ENCODE peak calls at places on chromosomes 1 and 21, in four cellular contexts. W is PC-9, T is fibroblast of lung, H is PC-3. Q is an unnamed sample.

GRCh38 chr21:33801424-33802405 is 113.9 kb downstream of the ATP5PO start:
- DNase-seq in W (peak; percentile 72), T (peak; percentile 63), H (peak; percentile 98), Q (peak; percentile 96)

GRCh38 chr1:186236921-186237320 is 138.1 kb downstream of the TPR start:
- DNase-seq in W (peak; percentile 43), T (peak; percentile 96), H (peak; percentile 76), Q (peak; percentile 93)

GRCh38 chr21:15732290-15732995 is 2.7 kb downstream of the USP25 start:
- DNase-seq in W (no peak), T (peak; percentile 51), H (peak; percentile 66), Q (peak; percentile 40)

GRCh38 chr1:147217142-147217541 is 8.0 kb downstream of the FMO5 start:
- DNase-seq in W (no peak), T (no peak), H (no peak), Q (no peak)

GRCh38 chr1:226827458-226827857 is 43.0 kb upstream of the PSEN2 start:
- DNase-seq in W (no peak), T (no peak), H (peak; percentile 31), Q (no peak)

GRCh38 chr1:211828584-211829342 is 1.8 kb downstream of the LPGAT1 start:
- DNase-seq in W (no peak), T (peak; percentile 22), H (no peak), Q (peak; percentile 1)

GRCh38 chr1:185156321-185156853 is 366 bp downstream of the TRMT1L start:
- DNase-seq in W (no peak), T (no peak), H (no peak), Q (no peak)

GRCh38 chr1:7121622-7121988 is 336.4 kb downstream of the CAMTA1 start:
- DNase-seq in W (no peak), T (no peak), H (no peak), Q (no peak)

GRCh38 chr1:234743866-234744581 is 134.0 kb upstream of the IRF2BP2 start:
- DNase-seq in W (peak; percentile 15), T (peak; percentile 80), H (no peak), Q (no peak)

GRCh38 chr1:23215751-23216449 is 1.4 kb downstream of the HTR1D start:
- DNase-seq in W (peak; percentile 30), T (no peak), H (no peak), Q (no peak)

GRCh38 chr1:110824192-110824591 is 48.8 kb upstream of the CD53 start:
- DNase-seq in W (no peak), T (no peak), H (no peak), Q (no peak)

GRCh38 chr1:34597877-34598514 is 156.9 kb upstream of the GJB5 start:
- DNase-seq in W (peak; percentile 54), T (peak; percentile 41), H (peak; percentile 75), Q (peak; percentile 42)

GRCh38 chr21:29973258-29973657 is 33.5 kb upstream of the GRIK1 start:
- DNase-seq in W (no peak), T (no peak), H (no peak), Q (no peak)

GRCh38 chr1:241021286-241021685 is 335.7 kb downstream of the RGS7 start:
- DNase-seq in W (no peak), T (no peak), H (no peak), Q (no peak)

DNA sequence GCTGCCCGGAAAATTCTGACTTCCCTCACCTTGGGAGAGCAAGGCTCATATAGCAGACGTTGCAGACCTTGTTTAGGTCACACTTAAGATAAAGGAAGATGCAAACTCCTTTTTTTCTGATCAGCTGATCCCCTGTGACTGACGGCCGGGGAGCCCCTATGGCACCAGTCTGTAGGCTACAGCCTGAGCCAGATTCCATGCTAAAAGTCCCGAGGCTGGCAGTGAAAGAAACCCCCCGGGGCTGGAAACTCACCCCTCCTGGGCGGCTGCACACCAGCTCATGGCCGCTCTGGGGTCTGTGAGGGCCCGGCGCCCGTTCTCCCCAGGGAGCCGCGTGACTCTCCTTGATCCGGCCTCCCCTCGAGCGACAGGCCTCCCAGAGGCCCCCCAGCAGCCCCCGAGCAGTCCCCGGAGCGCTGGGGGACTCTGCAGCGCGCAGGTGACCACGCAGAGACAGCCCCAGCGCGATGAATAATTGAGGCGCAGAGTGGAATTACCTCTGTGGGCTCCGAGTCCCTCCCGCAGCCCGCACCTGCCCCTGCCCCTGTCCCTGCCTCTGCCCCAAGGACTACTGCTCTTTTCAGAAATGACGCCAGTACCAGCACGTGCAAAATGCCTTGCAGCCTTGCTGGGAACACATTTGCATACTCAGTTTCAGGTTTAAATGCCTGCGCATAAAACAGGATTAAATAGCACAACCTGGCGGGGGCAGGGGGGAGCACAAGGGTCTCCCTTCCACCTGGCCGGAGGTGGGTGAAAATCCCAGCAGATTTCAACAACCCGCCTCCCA is 62.6 kb upstream of the CLDN14 start:
- DNase-seq in W (no peak), T (no peak), H (no peak), Q (no peak)
- TF ChIP-seq CTCF in W (no peak), T (no peak), H (peak; percentile 15), Q (peak; percentile 23)

GRCh38 chr1:93081716-93082115 is 2.6 kb downstream of the MTF2 start:
- DNase-seq in W (no peak), T (peak; percentile 90), H (peak; percentile 55), Q (peak; percentile 57)
- TF ChIP-seq EZH2 in W (no peak), T (no peak), H (no peak), Q (no peak)

GRCh38 chr1:169129109-169129789 is 22.8 kb downstream of the ATP1B1 start:
- DNase-seq in W (no peak), T (peak; percentile 56), H (peak; percentile 90), Q (no peak)
- H3K4me2 ChIP-seq in W (no peak overlapping the region), T (no peak overlapping the region), H (peak overlapping the region; percentile 45), Q (no peak overlapping the region)

GRCh38 chr1:108563808-108564207 is 3.9 kb downstream of the EEIG2 start:
- DNase-seq in W (no peak), T (no peak), H (no peak), Q (no peak)

GRCh38 chr1:108561145-108561458 is 1.2 kb downstream of the EEIG2 start:
- DNase-seq in W (no peak), T (no peak), H (no peak), Q (no peak)

GRCh38 chr1:108560430-108561144 is 687 bp downstream of the EEIG2 start:
- DNase-seq in W (peak; percentile 48), T (peak; percentile 66), H (peak; percentile 61), Q (peak; percentile 60)

GRCh38 chr1:108560143-108560429 is 186 bp downstream of the EEIG2 start:
- DNase-seq in W (no peak), T (no peak), H (peak; percentile 22), Q (no peak)

GRCh38 chr1:108561731-108562326 is 1.9 kb downstream of the EEIG2 start:
- DNase-seq in W (peak; percentile 81), T (no peak), H (peak; percentile 84), Q (peak; percentile 58)
- TF ChIP-seq CTCF in W (peak; percentile 97), T (peak; percentile 12), H (peak; percentile 90), Q (peak; percentile 82)

GRCh38 chr1:6052543-6053205 is 7.0 kb downstream of the KCNAB2 start:
- DNase-seq in W (peak; percentile 46), T (peak; percentile 56), H (peak; percentile 86), Q (peak; percentile 46)
- TF ChIP-seq EZH2 in W (no peak), T (no peak), H (no peak), Q (no peak)

GRCh38 chr1:109557520-109557919 is 9.1 kb downstream of the GNAI3 start:
- DNase-seq in W (no peak), T (no peak), H (no peak), Q (no peak)
- H3K4me2 ChIP-seq in W (no peak overlapping the region), T (no peak overlapping the region), H (no peak overlapping the region), Q (no peak overlapping the region)

DNA sequence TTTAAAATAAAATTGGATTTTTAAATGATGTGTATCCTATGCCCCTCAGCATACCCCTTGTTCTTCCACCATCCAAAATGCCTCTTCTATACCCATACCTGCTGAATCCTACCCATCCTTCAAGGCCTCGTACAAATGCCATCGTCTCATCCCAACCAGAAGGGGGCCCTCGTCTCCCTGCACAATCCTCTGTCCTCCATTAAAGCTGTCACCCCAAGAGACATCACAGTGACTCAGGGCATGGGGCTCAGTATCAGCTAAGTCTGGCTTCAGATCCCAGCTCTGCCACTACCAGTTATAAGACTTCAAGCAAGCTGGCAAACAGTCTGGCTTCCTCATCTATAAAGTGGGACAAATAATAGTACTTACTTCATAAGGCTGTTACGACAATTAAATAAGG is 23.8 kb downstream of the IGFN1 start:
- DNase-seq in W (no peak), T (no peak), H (peak; percentile 40), Q (no peak)
- TF ChIP-seq CTCF in W (no peak), T (no peak), H (peak; percentile 83), Q (peak; percentile 16)

GRCh38 chr1:202642619-202643291 is 67.5 kb downstream of the SYT2 start:
- DNase-seq in W (no peak), T (no peak), H (no peak), Q (no peak)
- TF ChIP-seq EZH2 in W (no peak), T (peak; percentile 98), H (peak; percentile 41), Q (peak; percentile 81)

Q was measured in mammary epithelial cell.